ENCODE peak calls at places on chromosomes 5 and 9, in six cellular contexts. P is NCI-H748 treated with DMSO at 0.1 percent for 48 hours; V is bronchial epithelial cell; L is stimulated activated CD4-positive, alpha-beta T cell treated with anti-CD3 and anti-CD28 coated beads, Interleukin-2, amount 100 ng/mL, for 48 hours; X is T-helper 2 cell; T is activated effector memory CD4-positive, alpha-beta T cell treated with anti-CD3 and anti-CD28 coated beads, Interleukin-2, amount 50 U/mL, for 16 hours. C is an unnamed sample.
A peak's percentile ranks its signal among the peaks of the same experiment; 100 is the strongest.

GRCh38 chr5:143245929-143246561 is 157.4 kb downstream of the NR3C1 start:
- DNase-seq in P (peak; percentile 80), V (peak; percentile 98), L (no peak), X (no peak), T (no peak), C (peak; percentile 9)

GRCh38 chr5:135602882-135603721 is 24.3 kb upstream of the CXCL14 start:
- DNase-seq in P (no peak), V (no peak), L (no peak), X (no peak), T (no peak), C (no peak)

GRCh38 chr9:125743687-125744428 is 3.3 kb upstream of the PBX3 start:
- DNase-seq in P (peak; percentile 79), V (no peak), L (no peak), X (no peak), T (no peak), C (no peak)

GRCh38 chr9:131605770-131606590 is 60.7 kb downstream of the PRRT1B start:
- DNase-seq in P (no peak), V (no peak), L (no peak), X (no peak), T (no peak), C (no peak)

GRCh38 chr5:178940569-178941360 is at the start of gene ZNF454:
- DNase-seq in P (no peak), V (peak; percentile 78), L (no peak), X (no peak), T (no peak), C (no peak)

GRCh38 chr5:166768536-166768935 is 1522.9 kb upstream of the WWC1 start:
- DNase-seq in P (no peak), V (peak; percentile 22), L (no peak), X (no peak), T (no peak), C (no peak)

GRCh38 chr5:52859619-52860018 is 71.9 kb downstream of the ITGA1 start:
- DNase-seq in P (no peak), V (peak; percentile 26), L (no peak), X (no peak), T (no peak), C (no peak)

GRCh38 chr5:65262094-65262493 is 219.6 kb downstream of the ADAMTS6 start:
- DNase-seq in P (peak; percentile 59), V (no peak), L (no peak), X (no peak), T (no peak), C (no peak)

GRCh38 chr9:121073038-121073437 is 1.7 kb upstream of the CNTRL start:
- DNase-seq in P (no peak), V (peak; percentile 17), L (no peak), X (no peak), T (no peak), C (no peak)